ENCODE peak calls at places on chromosomes 3 and 15, in nine cellular contexts. One of them, this sample, is unnamed.

GRCh38 chr3:2099028-2099671 is 484 bp downstream of the CNTN4 start:
- DNase-seq in stimulated activated CD4-positive, alpha-beta T cell treated with anti-CD3 and anti-CD28 coated beads, Interleukin-12 subunit alpha, Interleukin-12 subunit beta, amount 100 ng/mL, for 4 hours: no peak
- DNase-seq in glutamatergic neuron: peak
- DNase-seq in upper lobe of right lung: peak
- DNase-seq in NCI-H345: peak
- DNase-seq in GM19239: no peak
- DNase-seq in AG08396: no peak
- DNase-seq in NCI-H1092: peak
- DNase-seq in astrocyte: no peak
- DNase-seq in this sample: no peak

GRCh38 chr3:150747909-150748568 is 14.9 kb downstream of the SIAH2 start:
- DNase-seq in stimulated activated CD4-positive, alpha-beta T cell treated with anti-CD3 and anti-CD28 coated beads, Interleukin-12 subunit alpha, Interleukin-12 subunit beta, amount 100 ng/mL, for 4 hours: no peak
- DNase-seq in glutamatergic neuron: no peak
- DNase-seq in upper lobe of right lung: no peak
- DNase-seq in NCI-H345: no peak
- DNase-seq in GM19239: no peak
- DNase-seq in AG08396: no peak
- DNase-seq in NCI-H1092: no peak
- DNase-seq in astrocyte: no peak
- DNase-seq in this sample: no peak

GRCh38 chr3:46717447-46718231 is at the start of gene PRSS50:
- DNase-seq in stimulated activated CD4-positive, alpha-beta T cell treated with anti-CD3 and anti-CD28 coated beads, Interleukin-12 subunit alpha, Interleukin-12 subunit beta, amount 100 ng/mL, for 4 hours: no peak
- DNase-seq in glutamatergic neuron: no peak
- DNase-seq in upper lobe of right lung: peak
- DNase-seq in NCI-H345: no peak
- DNase-seq in GM19239: no peak
- DNase-seq in AG08396: no peak
- DNase-seq in NCI-H1092: no peak
- DNase-seq in astrocyte: no peak
- DNase-seq in this sample: no peak

GRCh38 chr3:127002195-127003174 is 19.6 kb downstream of the PLXNA1 start:
- DNase-seq in stimulated activated CD4-positive, alpha-beta T cell treated with anti-CD3 and anti-CD28 coated beads, Interleukin-12 subunit alpha, Interleukin-12 subunit beta, amount 100 ng/mL, for 4 hours: no peak
- DNase-seq in glutamatergic neuron: peak
- DNase-seq in upper lobe of right lung: peak
- DNase-seq in NCI-H345: no peak
- DNase-seq in GM19239: no peak
- DNase-seq in AG08396: peak
- DNase-seq in NCI-H1092: no peak
- DNase-seq in astrocyte: peak
- DNase-seq in this sample: peak

GRCh38 chr3:76024640-76025039 is 239.3 kb upstream of the ZNF717 start:
- DNase-seq in stimulated activated CD4-positive, alpha-beta T cell treated with anti-CD3 and anti-CD28 coated beads, Interleukin-12 subunit alpha, Interleukin-12 subunit beta, amount 100 ng/mL, for 4 hours: no peak
- DNase-seq in glutamatergic neuron: no peak
- DNase-seq in upper lobe of right lung: no peak
- DNase-seq in NCI-H345: peak
- DNase-seq in GM19239: no peak
- DNase-seq in AG08396: no peak
- DNase-seq in NCI-H1092: no peak
- DNase-seq in astrocyte: peak
- DNase-seq in this sample: peak

GRCh38 chr15:67882487-67883227 is 42.8 kb upstream of the RNU6-1 start:
- DNase-seq in stimulated activated CD4-positive, alpha-beta T cell treated with anti-CD3 and anti-CD28 coated beads, Interleukin-12 subunit alpha, Interleukin-12 subunit beta, amount 100 ng/mL, for 4 hours: no peak
- DNase-seq in glutamatergic neuron: no peak
- DNase-seq in upper lobe of right lung: no peak
- DNase-seq in NCI-H345: no peak
- DNase-seq in GM19239: no peak
- DNase-seq in AG08396: no peak
- DNase-seq in NCI-H1092: no peak
- DNase-seq in astrocyte: no peak
- DNase-seq in this sample: no peak

GRCh38 chr3:170470063-170471006 is 51.7 kb downstream of the CLDN11 start:
- DNase-seq in stimulated activated CD4-positive, alpha-beta T cell treated with anti-CD3 and anti-CD28 coated beads, Interleukin-12 subunit alpha, Interleukin-12 subunit beta, amount 100 ng/mL, for 4 hours: no peak
- DNase-seq in glutamatergic neuron: no peak
- DNase-seq in upper lobe of right lung: no peak
- DNase-seq in NCI-H345: peak
- DNase-seq in GM19239: no peak
- DNase-seq in AG08396: peak
- DNase-seq in NCI-H1092: peak
- DNase-seq in astrocyte: peak
- DNase-seq in this sample: peak

GRCh38 chr3:14156843-14157561 is 21.4 kb downstream of the XPC start:
- DNase-seq in stimulated activated CD4-positive, alpha-beta T cell treated with anti-CD3 and anti-CD28 coated beads, Interleukin-12 subunit alpha, Interleukin-12 subunit beta, amount 100 ng/mL, for 4 hours: no peak
- DNase-seq in glutamatergic neuron: no peak
- DNase-seq in upper lobe of right lung: no peak
- DNase-seq in NCI-H345: no peak
- DNase-seq in GM19239: no peak
- DNase-seq in AG08396: no peak
- DNase-seq in NCI-H1092: no peak
- DNase-seq in astrocyte: no peak
- DNase-seq in this sample: no peak

GRCh38 chr3:131454501-131454900 is 48.3 kb downstream of the MRPL3 start:
- DNase-seq in stimulated activated CD4-positive, alpha-beta T cell treated with anti-CD3 and anti-CD28 coated beads, Interleukin-12 subunit alpha, Interleukin-12 subunit beta, amount 100 ng/mL, for 4 hours: no peak
- DNase-seq in glutamatergic neuron: no peak
- DNase-seq in upper lobe of right lung: no peak
- DNase-seq in NCI-H345: no peak
- DNase-seq in GM19239: no peak
- DNase-seq in AG08396: peak
- DNase-seq in NCI-H1092: no peak
- DNase-seq in astrocyte: peak
- DNase-seq in this sample: peak

GRCh38 chr3:143720381-143720780 is 127.9 kb downstream of the SLC9A9 start:
- DNase-seq in stimulated activated CD4-positive, alpha-beta T cell treated with anti-CD3 and anti-CD28 coated beads, Interleukin-12 subunit alpha, Interleukin-12 subunit beta, amount 100 ng/mL, for 4 hours: no peak
- DNase-seq in glutamatergic neuron: no peak
- DNase-seq in upper lobe of right lung: no peak
- DNase-seq in NCI-H345: no peak
- DNase-seq in GM19239: no peak
- DNase-seq in AG08396: no peak
- DNase-seq in NCI-H1092: no peak
- DNase-seq in astrocyte: no peak
- DNase-seq in this sample: no peak

GRCh38 chr3:21665444-21665843 is 85.6 kb downstream of the ZNF385D start:
- DNase-seq in stimulated activated CD4-positive, alpha-beta T cell treated with anti-CD3 and anti-CD28 coated beads, Interleukin-12 subunit alpha, Interleukin-12 subunit beta, amount 100 ng/mL, for 4 hours: no peak
- DNase-seq in glutamatergic neuron: no peak
- DNase-seq in upper lobe of right lung: no peak
- DNase-seq in NCI-H345: no peak
- DNase-seq in GM19239: no peak
- DNase-seq in AG08396: no peak
- DNase-seq in NCI-H1092: no peak
- DNase-seq in astrocyte: peak
- DNase-seq in this sample: no peak

GRCh38 chr3:172112348-172113123 is 73.2 kb downstream of the FNDC3B start:
- DNase-seq in stimulated activated CD4-positive, alpha-beta T cell treated with anti-CD3 and anti-CD28 coated beads, Interleukin-12 subunit alpha, Interleukin-12 subunit beta, amount 100 ng/mL, for 4 hours: no peak
- DNase-seq in glutamatergic neuron: no peak
- DNase-seq in upper lobe of right lung: no peak
- DNase-seq in NCI-H345: no peak
- DNase-seq in GM19239: no peak
- DNase-seq in AG08396: no peak
- DNase-seq in NCI-H1092: no peak
- DNase-seq in astrocyte: no peak
- DNase-seq in this sample: peak

GRCh38 chr3:116423365-116423764 is 21.9 kb downstream of the LSAMP start:
- DNase-seq in stimulated activated CD4-positive, alpha-beta T cell treated with anti-CD3 and anti-CD28 coated beads, Interleukin-12 subunit alpha, Interleukin-12 subunit beta, amount 100 ng/mL, for 4 hours: no peak
- DNase-seq in glutamatergic neuron: no peak
- DNase-seq in upper lobe of right lung: no peak
- DNase-seq in NCI-H345: peak
- DNase-seq in GM19239: no peak
- DNase-seq in AG08396: no peak
- DNase-seq in NCI-H1092: no peak
- DNase-seq in astrocyte: peak
- DNase-seq in this sample: peak

GRCh38 chr15:66842710-66843441 is 140.8 kb downstream of the SMAD6 start:
- DNase-seq in stimulated activated CD4-positive, alpha-beta T cell treated with anti-CD3 and anti-CD28 coated beads, Interleukin-12 subunit alpha, Interleukin-12 subunit beta, amount 100 ng/mL, for 4 hours: no peak
- DNase-seq in glutamatergic neuron: peak
- DNase-seq in upper lobe of right lung: peak
- DNase-seq in NCI-H345: peak
- DNase-seq in GM19239: no peak
- DNase-seq in AG08396: peak
- DNase-seq in NCI-H1092: no peak
- DNase-seq in astrocyte: peak
- DNase-seq in this sample: peak

GRCh38 chr3:185729335-185729715 is 95.5 kb downstream of the IGF2BP2 start:
- DNase-seq in stimulated activated CD4-positive, alpha-beta T cell treated with anti-CD3 and anti-CD28 coated beads, Interleukin-12 subunit alpha, Interleukin-12 subunit beta, amount 100 ng/mL, for 4 hours: no peak
- DNase-seq in glutamatergic neuron: no peak
- DNase-seq in upper lobe of right lung: no peak
- DNase-seq in NCI-H345: no peak
- DNase-seq in GM19239: no peak
- DNase-seq in AG08396: no peak
- DNase-seq in NCI-H1092: no peak
- DNase-seq in astrocyte: peak
- DNase-seq in this sample: peak

GRCh38 chr15:33382491-33382890 is 71.7 kb downstream of the RYR3 start:
- DNase-seq in stimulated activated CD4-positive, alpha-beta T cell treated with anti-CD3 and anti-CD28 coated beads, Interleukin-12 subunit alpha, Interleukin-12 subunit beta, amount 100 ng/mL, for 4 hours: no peak
- DNase-seq in glutamatergic neuron: no peak
- DNase-seq in upper lobe of right lung: no peak
- DNase-seq in NCI-H345: no peak
- DNase-seq in GM19239: no peak
- DNase-seq in AG08396: no peak
- DNase-seq in NCI-H1092: no peak
- DNase-seq in astrocyte: no peak
- DNase-seq in this sample: no peak

GRCh38 chr3:29318251-29318650 is 37.4 kb downstream of the RBMS3 start:
- DNase-seq in stimulated activated CD4-positive, alpha-beta T cell treated with anti-CD3 and anti-CD28 coated beads, Interleukin-12 subunit alpha, Interleukin-12 subunit beta, amount 100 ng/mL, for 4 hours: no peak
- DNase-seq in glutamatergic neuron: no peak
- DNase-seq in upper lobe of right lung: no peak
- DNase-seq in NCI-H345: no peak
- DNase-seq in GM19239: no peak
- DNase-seq in AG08396: no peak
- DNase-seq in NCI-H1092: no peak
- DNase-seq in astrocyte: no peak
- DNase-seq in this sample: no peak

GRCh38 chr15:25066708-25067107 is 111.9 kb downstream of the SNRPN start:
- DNase-seq in stimulated activated CD4-positive, alpha-beta T cell treated with anti-CD3 and anti-CD28 coated beads, Interleukin-12 subunit alpha, Interleukin-12 subunit beta, amount 100 ng/mL, for 4 hours: no peak
- DNase-seq in glutamatergic neuron: no peak
- DNase-seq in upper lobe of right lung: peak
- DNase-seq in NCI-H345: no peak
- DNase-seq in GM19239: no peak
- DNase-seq in AG08396: no peak
- DNase-seq in NCI-H1092: no peak
- DNase-seq in astrocyte: no peak
- DNase-seq in this sample: no peak

GRCh38 chr3:61649381-61650170 is 88.2 kb downstream of the PTPRG start:
- DNase-seq in stimulated activated CD4-positive, alpha-beta T cell treated with anti-CD3 and anti-CD28 coated beads, Interleukin-12 subunit alpha, Interleukin-12 subunit beta, amount 100 ng/mL, for 4 hours: no peak
- DNase-seq in glutamatergic neuron: no peak
- DNase-seq in upper lobe of right lung: no peak
- DNase-seq in NCI-H345: no peak
- DNase-seq in GM19239: no peak
- DNase-seq in AG08396: no peak
- DNase-seq in NCI-H1092: no peak
- DNase-seq in astrocyte: no peak
- DNase-seq in this sample: no peak

This sample was measured in fibroblast of lung.